ENCODE peak calls at places on chromosomes 12 and 14, in five cellular contexts. One of them, this sample, is unnamed.

GRCh38 chr14:65206448-65207096 is 104.3 kb upstream of the MAX start:
- DNase-seq in left ventricle myocardium inferior: no peak
- DNase-seq in lung: no peak
- DNase-seq in epithelial cell of esophagus: peak
- DNase-seq in CD4-positive, alpha-beta T cell: no peak
- DNase-seq in this sample: no peak

GRCh38 chr14:59134307-59134706 is 54.2 kb upstream of the DAAM1 start:
- DNase-seq in lung: no peak
- DNase-seq in left ventricle myocardium inferior: no peak
- DNase-seq in CD4-positive, alpha-beta T cell: no peak
- DNase-seq in epithelial cell of esophagus: no peak
- DNase-seq in this sample: no peak

GRCh38 chr12:14664434-14665023 is 31.9 kb downstream of the GUCY2C start:
- DNase-seq in lung: no peak
- DNase-seq in left ventricle myocardium inferior: no peak
- DNase-seq in epithelial cell of esophagus: peak
- DNase-seq in CD4-positive, alpha-beta T cell: peak
- DNase-seq in this sample: no peak

GRCh38 chr14:75123991-75124390 is 2.9 kb downstream of the NEK9 start:
- DNase-seq in CD4-positive, alpha-beta T cell: peak
- DNase-seq in lung: peak
- DNase-seq in epithelial cell of esophagus: peak
- DNase-seq in left ventricle myocardium inferior: no peak
- DNase-seq in this sample: peak

GRCh38 chr14:77037338-77037782 is 8.9 kb upstream of the IRF2BPL start:
- DNase-seq in CD4-positive, alpha-beta T cell: no peak
- DNase-seq in epithelial cell of esophagus: no peak
- DNase-seq in lung: no peak
- DNase-seq in left ventricle myocardium inferior: no peak
- DNase-seq in this sample: no peak

GRCh38 chr14:93019970-93020369 is 95.8 kb downstream of the ITPK1 start:
- DNase-seq in epithelial cell of esophagus: no peak
- DNase-seq in CD4-positive, alpha-beta T cell: no peak
- DNase-seq in left ventricle myocardium inferior: no peak
- DNase-seq in lung: no peak
- DNase-seq in this sample: no peak

GRCh38 chr14:91399868-91400640 is 17.6 kb downstream of the CCDC88C start:
- DNase-seq in CD4-positive, alpha-beta T cell: no peak
- DNase-seq in epithelial cell of esophagus: no peak
- DNase-seq in left ventricle myocardium inferior: no peak
- DNase-seq in lung: no peak
- DNase-seq in this sample: no peak

GRCh38 chr14:64412237-64412636 is 24.1 kb downstream of the MTHFD1 start:
- DNase-seq in CD4-positive, alpha-beta T cell: no peak
- DNase-seq in epithelial cell of esophagus: no peak
- DNase-seq in left ventricle myocardium inferior: no peak
- DNase-seq in lung: no peak
- DNase-seq in this sample: no peak

GRCh38 chr12:3032770-3033537 is 44.2 kb upstream of the TSPAN9 start:
- DNase-seq in CD4-positive, alpha-beta T cell: no peak
- DNase-seq in epithelial cell of esophagus: no peak
- DNase-seq in left ventricle myocardium inferior: no peak
- DNase-seq in lung: no peak
- DNase-seq in this sample: no peak

GRCh38 chr12:69682136-69682755 is 16.9 kb downstream of the BEST3 start:
- DNase-seq in CD4-positive, alpha-beta T cell: no peak
- DNase-seq in left ventricle myocardium inferior: no peak
- DNase-seq in lung: no peak
- DNase-seq in epithelial cell of esophagus: no peak
- DNase-seq in this sample: no peak

GRCh38 chr12:124411291-124411878 is 116.5 kb downstream of the RFLNA start:
- DNase-seq in CD4-positive, alpha-beta T cell: no peak
- DNase-seq in left ventricle myocardium inferior: no peak
- DNase-seq in epithelial cell of esophagus: peak
- DNase-seq in lung: no peak
- DNase-seq in this sample: peak

GRCh38 chr12:15708396-15709070 is 80.7 kb downstream of the EPS8 start:
- DNase-seq in left ventricle myocardium inferior: no peak
- DNase-seq in CD4-positive, alpha-beta T cell: no peak
- DNase-seq in epithelial cell of esophagus: no peak
- DNase-seq in lung: no peak
- DNase-seq in this sample: no peak

GRCh38 chr14:50055461-50056228 is 60.7 kb downstream of the VCPKMT start:
- DNase-seq in left ventricle myocardium inferior: no peak
- DNase-seq in CD4-positive, alpha-beta T cell: no peak
- DNase-seq in lung: no peak
- DNase-seq in epithelial cell of esophagus: no peak
- DNase-seq in this sample: no peak

GRCh38 chr14:98937712-98938505 is 334.1 kb downstream of the BCL11B start:
- DNase-seq in epithelial cell of esophagus: no peak
- DNase-seq in lung: no peak
- DNase-seq in left ventricle myocardium inferior: no peak
- DNase-seq in CD4-positive, alpha-beta T cell: no peak
- DNase-seq in this sample: no peak

GRCh38 chr12:63752283-63752682 is 27.4 kb upstream of the RXYLT1 start:
- DNase-seq in lung: no peak
- DNase-seq in left ventricle myocardium inferior: no peak
- DNase-seq in CD4-positive, alpha-beta T cell: no peak
- DNase-seq in epithelial cell of esophagus: no peak
- DNase-seq in this sample: no peak

DNA sequence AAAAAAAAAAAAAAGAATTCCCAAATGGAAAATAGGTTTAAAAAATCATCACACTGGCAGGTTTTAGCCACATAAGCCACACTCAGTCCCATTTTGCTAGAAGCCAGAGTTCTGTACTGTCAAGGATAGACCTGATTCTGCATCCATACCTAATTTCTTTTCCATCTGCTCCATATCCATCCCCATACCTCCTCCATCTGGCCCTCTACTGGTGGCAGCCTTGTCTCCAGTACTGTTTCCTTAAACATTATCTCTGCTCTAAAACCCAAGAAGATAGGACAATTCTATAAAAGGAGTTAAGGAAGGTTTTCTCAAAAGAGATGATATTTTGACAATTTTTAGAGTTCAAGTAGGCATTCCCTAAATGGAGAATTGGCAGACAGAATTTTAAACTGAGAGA is 26.0 kb upstream of the RXYLT1 start:
- DNase-seq in left ventricle myocardium inferior: no peak
- DNase-seq in lung: no peak
- DNase-seq in epithelial cell of esophagus: no peak
- DNase-seq in CD4-positive, alpha-beta T cell: no peak
- DNase-seq in this sample: no peak
- TF ChIP-seq CTCF in left ventricle myocardium inferior: no peak
- TF ChIP-seq CTCF in lung: no peak
- TF ChIP-seq CTCF in epithelial cell of esophagus: peak
- TF ChIP-seq CTCF in CD4-positive, alpha-beta T cell: no peak
- TF ChIP-seq CTCF in this sample: peak

GRCh38 chr14:25955772-25956171 is 642.1 kb downstream of the NOVA1 start:
- DNase-seq in epithelial cell of esophagus: no peak
- DNase-seq in left ventricle myocardium inferior: no peak
- DNase-seq in lung: no peak
- DNase-seq in CD4-positive, alpha-beta T cell: no peak
- DNase-seq in this sample: no peak
- TF ChIP-seq CTCF in epithelial cell of esophagus: no peak
- TF ChIP-seq CTCF in left ventricle myocardium inferior: no peak
- TF ChIP-seq CTCF in lung: no peak
- TF ChIP-seq CTCF in CD4-positive, alpha-beta T cell: no peak
- TF ChIP-seq CTCF in this sample: no peak

GRCh38 chr14:96479435-96480146 is 22.6 kb upstream of the PAPOLA start:
- DNase-seq in CD4-positive, alpha-beta T cell: no peak
- DNase-seq in lung: no peak
- DNase-seq in epithelial cell of esophagus: no peak
- DNase-seq in left ventricle myocardium inferior: no peak
- DNase-seq in this sample: no peak
- TF ChIP-seq CTCF in CD4-positive, alpha-beta T cell: no peak
- TF ChIP-seq CTCF in lung: no peak
- TF ChIP-seq CTCF in epithelial cell of esophagus: no peak
- TF ChIP-seq CTCF in left ventricle myocardium inferior: no peak
- TF ChIP-seq CTCF in this sample: no peak

GRCh38 chr14:85530626-85531025 is 682 bp downstream of the FLRT2 start:
- DNase-seq in epithelial cell of esophagus: no peak
- DNase-seq in left ventricle myocardium inferior: no peak
- DNase-seq in CD4-positive, alpha-beta T cell: no peak
- DNase-seq in lung: no peak
- DNase-seq in this sample: no peak

GRCh38 chr14:85532570-85532969 is 2.6 kb downstream of the FLRT2 start:
- DNase-seq in CD4-positive, alpha-beta T cell: no peak
- DNase-seq in lung: no peak
- DNase-seq in epithelial cell of esophagus: no peak
- DNase-seq in left ventricle myocardium inferior: no peak
- DNase-seq in this sample: no peak

GRCh38 chr14:85532981-85533820 is 3.3 kb downstream of the FLRT2 start:
- DNase-seq in left ventricle myocardium inferior: peak
- DNase-seq in lung: no peak
- DNase-seq in epithelial cell of esophagus: peak
- DNase-seq in CD4-positive, alpha-beta T cell: no peak
- DNase-seq in this sample: peak

GRCh38 chr14:85531141-85531593 is 1.2 kb downstream of the FLRT2 start:
- DNase-seq in left ventricle myocardium inferior: peak
- DNase-seq in epithelial cell of esophagus: peak
- DNase-seq in CD4-positive, alpha-beta T cell: no peak
- DNase-seq in lung: no peak
- DNase-seq in this sample: no peak

GRCh38 chr14:85531594-85532391 is 1.8 kb downstream of the FLRT2 start:
- DNase-seq in CD4-positive, alpha-beta T cell: no peak
- DNase-seq in epithelial cell of esophagus: peak
- DNase-seq in left ventricle myocardium inferior: peak
- DNase-seq in lung: peak
- DNase-seq in this sample: no peak
- TF ChIP-seq CTCF in CD4-positive, alpha-beta T cell: no peak
- TF ChIP-seq CTCF in epithelial cell of esophagus: peak
- TF ChIP-seq CTCF in left ventricle myocardium inferior: peak
- TF ChIP-seq CTCF in lung: no peak
- TF ChIP-seq CTCF in this sample: peak